ENCODE peak calls at places on chromosomes 1 and 21, in seven cellular contexts. X is putamen; S is activated T-helper 2 cell treated with anti-CD3 and anti-CD28 coated beads, Interferon-gamma antibody, Interleukin-2, Interleukin-4, amounts not matched to agents 10 μg/mL and 5 μg/mL and 100 μg/mL, durations not matched to agents 14 hours and 24 hours and 36 hours; R is T-helper 1 cell; Z is kidney glomerular epithelial cell; A is NCI-H2227 treated with DMSO at 0.1 percent for 48 hours; B is hypothalamus. Y is an unnamed sample.

GRCh38 chr1:172220376-172220775 is 200.1 kb upstream of the C1orf105 start:
- DNase-seq in X (peak), S (no peak), R (no peak), Z (no peak), A (no peak), B (no peak), Y (no peak)

GRCh38 chr1:84365225-84366221 is 32.8 kb upstream of the DNASE2B start:
- DNase-seq in X (no peak), S (no peak), R (no peak), Z (peak), A (no peak), B (no peak), Y (no peak)

GRCh38 chr1:41341756-41342562 is 19.3 kb upstream of the FOXO6 start:
- DNase-seq in X (no peak), S (no peak), R (no peak), Z (no peak), A (no peak), B (no peak), Y (no peak)

GRCh38 chr1:112798293-112798692 is 83.2 kb upstream of the PPM1J start:
- DNase-seq in X (no peak), S (no peak), R (no peak), Z (no peak), A (peak), B (no peak), Y (no peak)

GRCh38 chr1:206725053-206725963 is 40.6 kb downstream of the MAPKAPK2 start:
- DNase-seq in X (no peak), S (peak), R (peak), Z (peak), A (peak), B (no peak), Y (no peak)

GRCh38 chr21:36552458-36552800 is 72.5 kb upstream of the CLDN14 start:
- DNase-seq in X (no peak), S (no peak), R (no peak), Z (no peak), A (no peak), B (no peak), Y (no peak)

GRCh38 chr1:27744556-27744955 is 18.8 kb downstream of the FAM76A start:
- DNase-seq in X (no peak), S (no peak), R (no peak), Z (no peak), A (no peak), B (no peak), Y (no peak)

GRCh38 chr1:117077267-117077666 is 17.1 kb downstream of the TTF2 start:
- DNase-seq in X (no peak), S (no peak), R (no peak), Z (peak), A (no peak), B (no peak), Y (no peak)

GRCh38 chr21:42120056-42120903 is 49.2 kb downstream of the UMODL1 start:
- DNase-seq in X (peak), S (no peak), R (no peak), Z (no peak), A (no peak), B (no peak), Y (no peak)

Y was measured in effector memory CD4-positive, alpha-beta T cell.